ENCODE peak calls at places on chromosomes 5 and 9, in ten cellular contexts. H, S, Z, N, C, O, D, B, P and U are unnamed samples.

GRCh38 chr9:114434878-114435311 is 47.1 kb upstream of the AKNA start:
- DNase-seq in B (no peak), S (peak), N (no peak), Z (no peak), C (peak), H (peak), D (peak), O (peak), P (peak), U (peak)

GRCh38 chr9:112326194-112326593 is 7.2 kb downstream of the PTBP3 start:
- DNase-seq in H (no peak), O (no peak), D (no peak), N (no peak), S (no peak), P (no peak), B (no peak), C (no peak), Z (no peak), U (no peak)

GRCh38 chr9:121661328-121661727 is 9.9 kb downstream of the DAB2IP start:
- DNase-seq in B (no peak), N (no peak), D (no peak), S (no peak), Z (no peak), C (no peak), O (no peak), H (no peak), P (no peak), U (no peak)

GRCh38 chr9:2493106-2493505 is 128.5 kb upstream of the VLDLR start:
- DNase-seq in D (peak), O (no peak), C (no peak), Z (no peak), N (no peak), B (no peak), P (no peak), S (no peak), H (no peak), U (no peak)

GRCh38 chr9:22210262-22210661 is 201.2 kb upstream of the CDKN2B start:
- DNase-seq in Z (peak), C (no peak), H (no peak), O (no peak), D (peak), S (no peak), B (no peak), N (no peak), P (no peak), U (no peak)

GRCh38 chr9:73023025-73023541 is 70.2 kb upstream of the ALDH1A1 start:
- DNase-seq in Z (peak), N (peak), D (peak), B (no peak), P (peak), C (peak), H (peak), O (peak), S (peak), U (no peak)

GRCh38 chr5:84242286-84242685 is 142.4 kb downstream of the EDIL3 start:
- DNase-seq in H (no peak), N (no peak), O (no peak), S (no peak), D (peak), Z (no peak), P (no peak), C (no peak), B (no peak), U (no peak)

GRCh38 chr5:27682600-27682999 is 644.2 kb upstream of the CDH9 start:
- DNase-seq in B (no peak), S (no peak), C (no peak), P (no peak), Z (no peak), D (no peak), H (peak), N (no peak), O (peak), U (no peak)

GRCh38 chr9:134782921-134783698 is 97.5 kb upstream of the FCN2 start:
- DNase-seq in P (no peak), S (no peak), Z (no peak), C (no peak), B (no peak), N (no peak), D (no peak), H (no peak), O (no peak), U (no peak)

GRCh38 chr9:75993434-75993833 is 103.0 kb downstream of the PCSK5 start:
- DNase-seq in N (no peak), B (no peak), C (no peak), Z (no peak), O (no peak), P (peak), D (peak), S (no peak), H (no peak), U (no peak)

GRCh38 chr9:3662671-3663070 is 136.9 kb upstream of the RFX3 start:
- DNase-seq in Z (no peak), H (no peak), C (no peak), S (no peak), N (no peak), O (no peak), P (no peak), D (peak), B (no peak), U (no peak)

GRCh38 chr9:73038613-73039012 is 85.8 kb upstream of the ALDH1A1 start:
- DNase-seq in C (peak), B (no peak), H (no peak), N (peak), Z (no peak), D (peak), O (peak), P (no peak), S (no peak), U (no peak)

GRCh38 chr5:120454094-120454798 is 9.9 kb upstream of the PRR16 start:
- DNase-seq in O (peak), D (peak), H (no peak), Z (no peak), C (no peak), N (no peak), P (no peak), S (no peak), B (peak), U (no peak)

GRCh38 chr5:113212244-113212920 is 222.4 kb downstream of the TSSK1B start:
- DNase-seq in H (no peak), S (no peak), P (no peak), C (no peak), Z (no peak), B (no peak), N (no peak), O (no peak), D (peak), U (no peak)

GRCh38 chr5:134647750-134648424 is 698 bp upstream of the SEC24A start:
- DNase-seq in P (peak), O (peak), S (no peak), H (no peak), B (no peak), C (no peak), D (peak), N (peak), Z (peak), U (no peak)

GRCh38 chr5:84181093-84181492 is 203.6 kb downstream of the EDIL3 start:
- DNase-seq in Z (no peak), C (no peak), N (no peak), P (no peak), B (no peak), S (no peak), H (no peak), D (no peak), O (no peak), U (no peak)

GRCh38 chr5:66144799-66145390 is 795 bp downstream of the SREK1 start:
- DNase-seq in D (no peak), O (no peak), H (no peak), B (peak), Z (no peak), N (no peak), P (no peak), S (peak), C (peak), U (peak)

GRCh38 chr9:108041551-108041950 is 552.0 kb upstream of the KLF4 start:
- DNase-seq in B (peak), O (peak), S (no peak), N (no peak), P (no peak), Z (no peak), H (no peak), C (no peak), D (peak), U (no peak)

GRCh38 chr5:98585661-98586310 is 187.7 kb upstream of the RGMB start:
- DNase-seq in S (no peak), B (no peak), N (no peak), P (no peak), Z (no peak), O (no peak), H (no peak), C (no peak), D (peak), U (no peak)

GRCh38 chr5:76367623-76368366 is 35.3 kb upstream of the IQGAP2 start:
- DNase-seq in D (no peak), C (no peak), O (no peak), H (no peak), N (no peak), P (no peak), B (no peak), Z (peak), S (no peak), U (no peak)

GRCh38 chr9:129414377-129415021 is 206.4 kb downstream of the C9orf50 start:
- DNase-seq in P (no peak), O (peak), C (peak), Z (peak), N (peak), S (no peak), H (peak), D (peak), B (no peak), U (no peak)

GRCh38 chr5:33828611-33829286 is 63.0 kb downstream of the ADAMTS12 start:
- DNase-seq in Z (no peak), C (no peak), D (no peak), N (no peak), O (no peak), S (no peak), P (no peak), B (no peak), H (no peak), U (no peak)

GRCh38 chr5:135432113-135432512 is 15.0 kb downstream of the DCANP1 start:
- DNase-seq in C (no peak), N (no peak), H (no peak), B (no peak), O (no peak), D (no peak), Z (no peak), P (no peak), S (peak), U (no peak)

GRCh38 chr5:150660108-150660831 is 781 bp upstream of the MYOZ3 start:
- DNase-seq in D (no peak), Z (no peak), B (no peak), H (no peak), C (no peak), O (no peak), N (no peak), S (no peak), P (no peak), U (no peak)

GRCh38 chr5:180179399-180180197 is 29.4 kb downstream of the RASGEF1C start:
- DNase-seq in O (no peak), S (no peak), H (no peak), D (no peak), P (no peak), B (no peak), C (no peak), N (no peak), Z (no peak), U (no peak)

GRCh38 chr9:135330685-135331590 is 148.6 kb upstream of the PPP1R26 start:
- DNase-seq in P (no peak), B (no peak), H (no peak), S (no peak), C (no peak), N (no peak), D (no peak), Z (no peak), O (no peak), U (no peak)

GRCh38 chr5:566636-567309 is 42.5 kb upstream of the SLC9A3 start:
- DNase-seq in N (no peak), H (no peak), C (no peak), P (no peak), B (no peak), O (no peak), S (no peak), Z (no peak), D (no peak), U (no peak)

GRCh38 chr5:61658592-61659008 is 326.5 kb downstream of the ZSWIM6 start:
- DNase-seq in D (peak), B (peak), P (peak), O (peak), S (peak), H (peak), C (peak), N (peak), Z (peak), U (peak)

GRCh38 chr9:122084276-122084675 is 8.8 kb downstream of the TTLL11 start:
- DNase-seq in D (no peak), O (no peak), H (no peak), P (no peak), C (no peak), N (no peak), S (no peak), Z (no peak), B (no peak), U (no peak)

GRCh38 chr5:43840424-43841232 is 237.6 kb downstream of the NNT start:
- DNase-seq in H (no peak), S (no peak), C (no peak), O (no peak), P (no peak), Z (no peak), D (peak), B (no peak), N (no peak), U (no peak)

GRCh38 chr9:95092321-95093072 is 225.0 kb downstream of the FANCC start:
- DNase-seq in B (peak), D (peak), N (no peak), C (no peak), P (peak), O (no peak), S (no peak), H (peak), Z (no peak), U (peak)